ENCODE peak calls at places on chromosomes 2 and 18, in seven cellular contexts. One of them, this sample, is unnamed.
A peak's percentile ranks its signal among the peaks of the same experiment; 100 is the strongest.

GRCh38 chr2:118469103-118469502 is 378.3 kb downstream of the EN1 start:
- DNase-seq in cardiac fibroblast: no peak
- DNase-seq in HFF-Myc: no peak
- DNase-seq in IMR-90: no peak
- DNase-seq in bronchial epithelial cell: no peak
- DNase-seq in thoracic aorta: no peak
- DNase-seq in prostate gland: no peak
- DNase-seq in this sample: no peak

GRCh38 chr2:190637331-190637734 is 11.6 kb upstream of the NAB1 start:
- DNase-seq in HFF-Myc: no peak
- DNase-seq in cardiac fibroblast: peak; percentile 79
- DNase-seq in thoracic aorta: no peak
- DNase-seq in bronchial epithelial cell: no peak
- DNase-seq in IMR-90: peak; percentile 66
- DNase-seq in prostate gland: no peak
- DNase-seq in this sample: no peak

GRCh38 chr2:182616471-182617393 is 99.3 kb upstream of the DNAJC10 start:
- DNase-seq in HFF-Myc: peak; percentile 9
- DNase-seq in IMR-90: peak; percentile 69
- DNase-seq in bronchial epithelial cell: no peak
- DNase-seq in thoracic aorta: no peak
- DNase-seq in cardiac fibroblast: peak; percentile 77
- DNase-seq in prostate gland: no peak
- DNase-seq in this sample: peak; percentile 81

GRCh38 chr2:55618025-55618648 is 715 bp upstream of the PPP4R3B start:
- DNase-seq in HFF-Myc: no peak
- DNase-seq in thoracic aorta: no peak
- DNase-seq in bronchial epithelial cell: peak; percentile 39
- DNase-seq in prostate gland: no peak
- DNase-seq in IMR-90: peak; percentile 10
- DNase-seq in cardiac fibroblast: peak; percentile 12
- DNase-seq in this sample: no peak

GRCh38 chr18:77006305-77007175 is 126.0 kb downstream of the MBP start:
- DNase-seq in HFF-Myc: no peak
- DNase-seq in thoracic aorta: no peak
- DNase-seq in bronchial epithelial cell: no peak
- DNase-seq in IMR-90: no peak
- DNase-seq in prostate gland: no peak
- DNase-seq in cardiac fibroblast: no peak
- DNase-seq in this sample: no peak

GRCh38 chr2:225002656-225003045 is 39.6 kb downstream of the DOCK10 start:
- DNase-seq in HFF-Myc: no peak
- DNase-seq in prostate gland: no peak
- DNase-seq in IMR-90: no peak
- DNase-seq in thoracic aorta: no peak
- DNase-seq in bronchial epithelial cell: no peak
- DNase-seq in cardiac fibroblast: no peak
- DNase-seq in this sample: no peak

GRCh38 chr2:21814588-21815192 is 690.9 kb downstream of the TDRD15 start:
- DNase-seq in HFF-Myc: no peak
- DNase-seq in bronchial epithelial cell: no peak
- DNase-seq in IMR-90: no peak
- DNase-seq in thoracic aorta: no peak
- DNase-seq in prostate gland: no peak
- DNase-seq in cardiac fibroblast: no peak
- DNase-seq in this sample: no peak

GRCh38 chr2:204967199-204967995 is 422.1 kb downstream of the PARD3B start:
- DNase-seq in IMR-90: no peak
- DNase-seq in thoracic aorta: no peak
- DNase-seq in bronchial epithelial cell: no peak
- DNase-seq in prostate gland: no peak
- DNase-seq in cardiac fibroblast: no peak
- DNase-seq in HFF-Myc: no peak
- DNase-seq in this sample: no peak

GRCh38 chr2:165905854-165906253 is 47.7 kb downstream of the TTC21B start:
- DNase-seq in bronchial epithelial cell: peak; percentile 22
- DNase-seq in prostate gland: no peak
- DNase-seq in IMR-90: peak; percentile 65
- DNase-seq in cardiac fibroblast: peak; percentile 23
- DNase-seq in thoracic aorta: no peak
- DNase-seq in HFF-Myc: no peak
- DNase-seq in this sample: no peak

GRCh38 chr18:39555511-39555910 is 1989.9 kb upstream of the CELF4 start:
- DNase-seq in HFF-Myc: no peak
- DNase-seq in prostate gland: no peak
- DNase-seq in thoracic aorta: no peak
- DNase-seq in bronchial epithelial cell: no peak
- DNase-seq in cardiac fibroblast: no peak
- DNase-seq in IMR-90: no peak
- DNase-seq in this sample: no peak

GRCh38 chr2:27024188-27024587 is 8.6 kb upstream of the TMEM214 start:
- DNase-seq in prostate gland: no peak
- DNase-seq in thoracic aorta: no peak
- DNase-seq in IMR-90: no peak
- DNase-seq in cardiac fibroblast: no peak
- DNase-seq in bronchial epithelial cell: no peak
- DNase-seq in HFF-Myc: no peak
- DNase-seq in this sample: no peak
- TF ChIP-seq CTCF in prostate gland: no peak
- TF ChIP-seq CTCF in thoracic aorta: no peak
- TF ChIP-seq CTCF in IMR-90: no peak
- TF ChIP-seq CTCF in cardiac fibroblast: peak; percentile 6
- TF ChIP-seq CTCF in bronchial epithelial cell: peak; percentile 17
- TF ChIP-seq CTCF in HFF-Myc: peak; percentile 13
- TF ChIP-seq CTCF in this sample: peak; percentile 4

DNA sequence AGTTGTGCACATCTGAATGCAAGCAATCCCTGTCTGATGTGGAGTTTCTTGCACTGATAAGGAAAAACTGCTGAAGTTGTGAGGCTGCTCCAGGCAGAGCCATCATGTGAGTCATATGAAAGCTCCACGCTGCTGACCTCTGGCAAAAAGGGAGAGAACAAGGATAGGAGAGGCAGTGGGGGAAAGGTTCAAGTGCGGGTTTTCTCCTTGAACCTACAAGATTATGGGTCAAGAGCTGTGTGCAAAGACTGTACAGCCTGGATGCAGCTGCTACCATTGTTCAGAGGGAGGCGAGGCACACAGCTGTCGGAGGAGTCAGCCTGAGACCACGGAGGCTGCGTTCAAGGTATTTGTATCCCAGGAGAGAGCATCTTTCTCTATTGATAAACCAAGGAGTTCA is at the start of gene CDK15:
- DNase-seq in cardiac fibroblast: peak; percentile 67
- DNase-seq in thoracic aorta: no peak
- DNase-seq in IMR-90: peak; percentile 80
- DNase-seq in prostate gland: no peak
- DNase-seq in bronchial epithelial cell: peak; percentile 17
- DNase-seq in HFF-Myc: no peak
- DNase-seq in this sample: no peak
- H3K4me3 ChIP-seq in cardiac fibroblast: peak within 1 kb of the TSS; percentile 2
- H3K4me3 ChIP-seq in thoracic aorta: peak within 1 kb of the TSS; percentile 33
- H3K4me3 ChIP-seq in IMR-90: peak within 1 kb of the TSS; percentile 16
- H3K4me3 ChIP-seq in prostate gland: no peak within 1 kb of the TSS
- H3K4me3 ChIP-seq in bronchial epithelial cell: no peak within 1 kb of the TSS
- H3K4me3 ChIP-seq in HFF-Myc: peak within 1 kb of the TSS; percentile 21
- H3K4me3 ChIP-seq in this sample: peak within 1 kb of the TSS; percentile 22

DNA sequence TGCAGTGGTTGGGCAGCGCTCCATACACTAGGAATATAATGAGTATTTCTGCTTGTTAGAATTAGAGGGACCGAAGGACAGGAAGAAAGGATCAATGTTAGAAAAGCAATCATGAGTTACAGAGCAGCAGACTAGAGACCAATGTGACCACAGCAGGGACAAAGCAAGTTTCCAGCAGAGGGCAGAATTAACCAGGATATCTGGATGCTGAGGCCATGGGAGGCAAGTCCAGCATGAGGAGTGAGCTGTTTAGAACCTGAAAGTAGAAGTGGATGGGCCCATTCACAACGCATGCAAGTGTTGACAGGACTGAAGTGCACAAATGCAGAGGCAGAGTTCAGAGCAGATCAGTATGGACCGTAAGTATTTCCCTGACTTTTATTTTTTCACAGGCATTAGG is 910.4 kb upstream of the GYPC start:
- DNase-seq in HFF-Myc: no peak
- DNase-seq in thoracic aorta: no peak
- DNase-seq in cardiac fibroblast: peak; percentile 7
- DNase-seq in bronchial epithelial cell: peak; percentile 8
- DNase-seq in IMR-90: no peak
- DNase-seq in prostate gland: no peak
- DNase-seq in this sample: no peak
- TF ChIP-seq CTCF in HFF-Myc: no peak
- TF ChIP-seq CTCF in thoracic aorta: no peak
- TF ChIP-seq CTCF in cardiac fibroblast: no peak
- TF ChIP-seq CTCF in bronchial epithelial cell: no peak
- TF ChIP-seq CTCF in IMR-90: no peak
- TF ChIP-seq CTCF in prostate gland: peak; percentile 8
- TF ChIP-seq CTCF in this sample: no peak

DNA sequence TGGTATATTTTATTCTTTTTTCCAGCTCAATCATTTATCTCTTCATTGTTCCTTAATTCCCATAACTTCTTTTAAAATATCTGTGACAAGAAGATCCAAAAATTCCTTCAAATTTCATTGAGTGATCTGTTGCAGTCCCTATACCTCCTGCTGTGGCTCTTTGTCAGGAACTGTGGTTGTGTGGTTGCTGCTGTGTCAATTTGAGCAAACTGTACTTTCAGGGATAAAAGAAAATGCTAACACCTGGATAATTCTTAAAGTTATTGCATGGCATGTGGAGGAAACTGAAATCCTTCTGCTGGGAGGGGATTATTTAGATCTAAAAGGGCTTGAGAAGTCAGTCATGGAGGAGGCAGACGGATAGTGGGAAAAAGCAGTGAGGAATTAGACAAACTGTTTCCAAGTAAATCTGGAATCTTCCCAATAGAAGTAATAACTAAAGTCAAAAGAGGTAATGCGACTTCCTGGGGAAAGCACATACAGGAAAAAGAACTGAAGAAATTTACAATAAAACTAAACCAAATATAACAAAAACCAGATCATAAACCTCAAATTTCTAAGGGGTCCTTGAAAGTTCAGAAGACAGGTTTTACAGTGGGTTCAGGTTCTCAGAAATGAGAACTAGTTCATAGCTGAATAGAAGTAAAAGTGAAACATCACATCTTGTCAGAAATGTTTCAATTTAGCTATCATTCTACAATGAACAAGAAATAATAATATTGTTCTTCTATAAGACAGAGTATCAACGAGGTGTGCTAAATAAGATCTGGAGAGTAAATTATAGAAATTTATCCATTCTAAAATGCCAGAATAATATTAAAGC is 33.5 kb upstream of the CD226 start:
- DNase-seq in IMR-90: no peak
- DNase-seq in thoracic aorta: no peak
- DNase-seq in HFF-Myc: no peak
- DNase-seq in prostate gland: no peak
- DNase-seq in cardiac fibroblast: no peak
- DNase-seq in bronchial epithelial cell: no peak
- DNase-seq in this sample: no peak
- H3K4me3 ChIP-seq in IMR-90: no peak overlapping the region
- H3K4me3 ChIP-seq in thoracic aorta: no peak overlapping the region
- H3K4me3 ChIP-seq in HFF-Myc: no peak overlapping the region
- H3K4me3 ChIP-seq in prostate gland: no peak overlapping the region
- H3K4me3 ChIP-seq in cardiac fibroblast: no peak overlapping the region
- H3K4me3 ChIP-seq in bronchial epithelial cell: no peak overlapping the region
- H3K4me3 ChIP-seq in this sample: no peak overlapping the region

DNA sequence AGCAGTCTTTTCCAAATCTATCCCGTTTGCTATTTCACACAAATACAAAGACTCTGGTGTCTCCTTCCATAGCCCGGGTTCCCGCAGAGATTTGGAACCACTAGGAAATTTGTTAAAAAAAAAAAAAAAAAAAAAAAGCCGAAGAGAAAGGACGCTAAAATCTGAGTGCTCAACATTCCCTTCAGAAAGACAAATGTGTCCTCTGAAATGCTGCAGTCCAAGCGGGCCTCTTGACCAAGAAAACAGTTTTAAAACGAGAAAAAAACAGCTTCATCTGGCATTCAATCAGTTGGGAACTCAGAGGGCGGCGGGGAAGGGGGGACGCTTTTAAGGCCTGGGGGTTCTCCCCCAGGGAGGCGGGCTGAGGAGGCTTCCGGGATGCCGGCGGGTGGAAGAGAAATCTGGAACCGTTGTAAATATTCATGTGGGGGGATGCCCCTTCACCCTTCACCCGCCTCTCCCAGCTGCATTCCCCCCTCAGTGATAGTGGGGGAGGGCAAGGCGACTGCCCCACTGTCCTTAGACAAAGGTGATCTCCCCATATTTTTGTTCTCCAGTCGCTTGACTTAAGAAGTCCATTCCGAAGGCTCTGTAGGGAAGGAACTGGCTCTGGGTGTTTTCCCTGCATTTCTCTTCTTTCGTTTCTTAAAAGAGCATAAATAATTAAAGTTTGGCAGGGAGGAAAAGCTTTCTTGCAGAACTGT is 3.3 kb upstream of the HOXD11 start:
- DNase-seq in thoracic aorta: no peak
- DNase-seq in bronchial epithelial cell: no peak
- DNase-seq in HFF-Myc: no peak
- DNase-seq in IMR-90: no peak
- DNase-seq in cardiac fibroblast: no peak
- DNase-seq in prostate gland: peak; percentile 13
- DNase-seq in this sample: no peak
- TF ChIP-seq CTCF in thoracic aorta: no peak
- TF ChIP-seq CTCF in bronchial epithelial cell: no peak
- TF ChIP-seq CTCF in HFF-Myc: no peak
- TF ChIP-seq CTCF in IMR-90: no peak
- TF ChIP-seq CTCF in cardiac fibroblast: no peak
- TF ChIP-seq CTCF in prostate gland: no peak
- TF ChIP-seq CTCF in this sample: no peak

DNA sequence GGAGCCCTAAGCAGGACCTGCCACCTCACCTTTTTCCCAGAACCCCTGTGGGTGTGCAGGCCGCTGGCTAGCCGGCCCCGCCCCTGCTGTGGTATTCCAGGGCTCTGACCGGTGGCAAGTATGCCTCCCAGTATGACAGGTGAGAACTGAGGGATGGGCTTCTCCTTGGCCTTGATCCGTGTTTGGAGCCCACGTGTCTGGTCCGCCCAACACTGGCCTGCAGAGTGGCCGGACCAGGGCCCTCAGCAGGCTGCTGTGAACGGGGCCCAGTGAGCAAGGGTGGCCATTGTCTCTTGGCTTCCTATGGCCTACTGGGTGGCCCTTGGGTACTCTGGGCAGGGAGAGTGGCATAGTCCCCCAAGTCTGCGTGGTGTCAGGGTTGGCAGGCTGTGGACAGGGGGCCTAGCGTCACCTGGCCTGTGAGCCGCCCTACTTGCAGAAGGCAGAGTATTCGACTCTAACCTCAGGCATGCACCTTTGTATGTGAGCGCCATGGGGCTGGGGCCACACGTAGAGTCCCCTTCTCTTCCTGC is 1.8 kb downstream of the RNPEPL1 start:
- DNase-seq in prostate gland: no peak
- DNase-seq in thoracic aorta: no peak
- DNase-seq in bronchial epithelial cell: no peak
- DNase-seq in IMR-90: no peak
- DNase-seq in HFF-Myc: no peak
- DNase-seq in cardiac fibroblast: no peak
- DNase-seq in this sample: no peak
- H3K4me3 ChIP-seq in prostate gland: no peak overlapping the region
- H3K4me3 ChIP-seq in thoracic aorta: peak overlapping the region; percentile 89
- H3K4me3 ChIP-seq in bronchial epithelial cell: no peak overlapping the region
- H3K4me3 ChIP-seq in IMR-90: no peak overlapping the region
- H3K4me3 ChIP-seq in HFF-Myc: no peak overlapping the region
- H3K4me3 ChIP-seq in cardiac fibroblast: no peak overlapping the region
- H3K4me3 ChIP-seq in this sample: no peak overlapping the region

This sample was measured in BJ.